ENCODE peak calls at places on chromosomes 11 and 22, in ten cellular contexts. T, I, M, R, S, V, B, C, Q and N are unnamed samples.

GRCh38 chr22:42649261-42650056 is at the start of gene CYB5R3:
- DNase-seq in M (peak; percentile 79), S (no peak), B (peak; percentile 82), V (peak; percentile 81), I (peak; percentile 87), Q (peak; percentile 88), R (peak; percentile 88), C (peak; percentile 89), T (peak; percentile 91), N (peak; percentile 92)

GRCh38 chr22:40654522-40655167 is 18.1 kb upstream of the MRTFA start:
- DNase-seq in V (peak; percentile 60), C (peak; percentile 57), B (peak; percentile 68), Q (no peak), R (no peak), I (peak; percentile 23), M (peak; percentile 42), S (peak; percentile 23), T (peak; percentile 80), N (peak; percentile 69)

GRCh38 chr11:118792642-118793124 is 1.7 kb upstream of the DDX6 start:
- DNase-seq in I (peak; percentile 25), S (no peak), R (peak; percentile 83), T (peak; percentile 64), V (peak; percentile 93), C (peak; percentile 74), M (peak; percentile 60), Q (peak; percentile 66), B (peak; percentile 91), N (peak; percentile 92)

GRCh38 chr11:114153224-114153623 is 93.7 kb downstream of the ZBTB16 start:
- DNase-seq in V (no peak), Q (no peak), B (no peak), C (no peak), I (no peak), S (no peak), M (no peak), T (no peak), R (no peak), N (no peak)

GRCh38 chr22:31603081-31603525 is 58.9 kb downstream of the PISD start:
- DNase-seq in T (no peak), I (no peak), B (no peak), M (no peak), V (no peak), C (no peak), R (no peak), Q (no peak), S (no peak), N (no peak)

GRCh38 chr22:19178065-19178658 is 374 bp downstream of the SLC25A1 start:
- DNase-seq in S (no peak), B (no peak), V (peak; percentile 46), Q (peak; percentile 74), T (peak; percentile 63), M (peak; percentile 41), R (peak; percentile 54), I (peak; percentile 64), C (peak; percentile 61), N (peak; percentile 76)

GRCh38 chr11:126857860-126858808 is 142.4 kb downstream of the KIRREL3 start:
- DNase-seq in T (no peak), R (no peak), S (peak; percentile 60), I (no peak), B (peak; percentile 21), M (no peak), Q (no peak), C (no peak), V (no peak), N (no peak)

GRCh38 chr22:36292823-36293530 is 40.0 kb downstream of the APOL1 start:
- DNase-seq in V (no peak), T (peak; percentile 27), C (no peak), Q (peak; percentile 26), M (no peak), S (no peak), B (no peak), I (no peak), R (no peak), N (no peak)

GRCh38 chr11:10777393-10777793 is 26.3 kb downstream of the CTR9 start:
- DNase-seq in I (no peak), S (no peak), R (no peak), B (no peak), T (no peak), C (no peak), Q (no peak), V (no peak), M (no peak), N (no peak)

GRCh38 chr22:24001314-24001713 is 3.9 kb downstream of the GSTT4 start:
- DNase-seq in C (no peak), M (no peak), S (no peak), T (no peak), R (no peak), Q (no peak), I (no peak), B (no peak), V (no peak), N (no peak)

GRCh38 chr11:72634016-72634415 is 40.2 kb downstream of the PDE2A start:
- DNase-seq in M (no peak), B (no peak), R (no peak), T (no peak), S (no peak), Q (no peak), V (no peak), I (no peak), C (no peak), N (no peak)

GRCh38 chr11:3710485-3711259 is 39.5 kb upstream of the CHRNA10 start:
- DNase-seq in V (no peak), Q (no peak), R (no peak), S (no peak), T (no peak), M (peak; percentile 10), I (no peak), B (no peak), C (no peak), N (peak; percentile 46)

GRCh38 chr11:64095949-64096348 is 60.2 kb downstream of the FLRT1 start:
- DNase-seq in R (no peak), I (no peak), S (no peak), V (no peak), T (no peak), Q (no peak), B (no peak), M (no peak), C (no peak), N (no peak)